ENCODE peak calls at places on chromosomes 2 and 18, in seven cellular contexts. O is thoracic aorta, I is right lobe of liver, E is GM13976, S is fibroblast of lung, R is BE2C, G is GM12864. Q is an unnamed sample.

GRCh38 chr2:176104338-176105077 is 2.6 kb upstream of the HOXD11 start:
- DNase-seq in S (no peak), G (no peak), O (no peak), E (no peak), R (no peak), I (no peak), Q (no peak)

GRCh38 chr18:30987479-30988241 is 54.9 kb downstream of the DSC3 start:
- DNase-seq in S (peak; percentile 19), E (peak; percentile 25), R (no peak), O (no peak), G (no peak), I (no peak), Q (no peak)

GRCh38 chr18:2994603-2995432 is 18.1 kb downstream of the LPIN2 start:
- DNase-seq in O (no peak), G (no peak), R (peak; percentile 27), S (no peak), I (no peak), E (peak; percentile 70), Q (peak; percentile 66)

GRCh38 chr18:11570770-11571169 is 38.6 kb upstream of the SLC35G4 start:
- DNase-seq in G (no peak), E (no peak), R (no peak), O (no peak), S (no peak), I (no peak), Q (no peak)

GRCh38 chr2:102226612-102227351 is 40.0 kb downstream of the IL1RL2 start:
- DNase-seq in I (no peak), O (no peak), E (no peak), S (no peak), G (no peak), R (no peak), Q (no peak)

GRCh38 chr18:11366410-11366809 is 217.0 kb upstream of the PIEZO2 start:
- DNase-seq in G (no peak), E (no peak), R (peak; percentile 52), O (no peak), I (no peak), S (peak; percentile 41), Q (no peak)

GRCh38 chr2:46849080-46849715 is 66.4 kb downstream of the MCFD2 start:
- DNase-seq in O (no peak), R (no peak), I (no peak), S (peak; percentile 87), E (no peak), G (no peak), Q (no peak)

GRCh38 chr18:3008546-3008945 is 4.4 kb downstream of the LPIN2 start:
- DNase-seq in O (no peak), E (no peak), I (no peak), R (no peak), S (peak; percentile 86), G (no peak), Q (no peak)

GRCh38 chr2:8089596-8089995 is 592.3 kb upstream of the ID2 start:
- DNase-seq in R (no peak), I (no peak), G (no peak), E (no peak), S (peak; percentile 96), O (no peak), Q (no peak)

GRCh38 chr18:67310826-67311225 is 205.7 kb downstream of the DSEL start:
- DNase-seq in R (no peak), S (peak; percentile 35), O (no peak), E (no peak), I (no peak), G (no peak), Q (no peak)

DNA sequence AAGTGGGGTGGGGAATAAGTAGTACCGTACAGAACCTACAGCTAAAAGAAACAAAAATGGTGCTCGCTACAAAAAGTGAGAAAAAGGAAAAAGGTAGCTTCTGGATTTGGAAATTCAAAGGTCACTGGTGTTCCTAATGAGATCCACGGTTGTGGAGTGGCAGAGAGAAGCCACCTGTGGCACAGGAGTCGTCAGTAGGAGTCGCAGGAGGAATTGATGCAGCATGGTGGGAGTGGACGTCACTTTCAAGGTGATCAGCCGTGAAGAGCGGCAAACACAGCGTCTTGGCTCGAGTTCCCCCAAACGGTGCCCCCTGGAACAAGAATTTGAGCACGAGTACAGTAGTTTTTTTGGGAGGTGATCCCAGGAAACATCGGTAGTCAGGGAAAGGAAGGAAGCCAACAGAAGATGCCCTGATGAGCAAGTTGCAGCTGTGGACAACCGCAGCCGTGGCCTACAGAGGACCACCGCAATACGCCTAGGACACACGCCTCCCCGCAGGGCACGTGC is 1.4 kb upstream of the TTL start:
- DNase-seq in R (peak; percentile 8), S (no peak), G (no peak), E (peak; percentile 70), O (no peak), I (no peak), Q (peak; percentile 60)
- TF ChIP-seq CTCF in R (no peak), S (no peak), G (peak; percentile 37), E (peak; percentile 17), O (no peak), I (no peak), Q (no peak)

GRCh38 chr2:119719261-119719627 is 40.2 kb downstream of the TMEM177 start:
- DNase-seq in O (no peak), I (no peak), R (no peak), S (no peak), G (no peak), E (no peak), Q (no peak)

GRCh38 chr2:119723121-119723635 is 36.5 kb upstream of the PTPN4 start:
- DNase-seq in E (no peak), R (no peak), G (no peak), S (peak; percentile 43), I (no peak), O (no peak), Q (no peak)

GRCh38 chr2:119721043-119721442 is 38.7 kb upstream of the PTPN4 start:
- DNase-seq in R (no peak), S (peak; percentile 29), E (no peak), O (no peak), I (no peak), G (no peak), Q (no peak)

GRCh38 chr2:119721904-119722303 is 37.8 kb upstream of the PTPN4 start:
- DNase-seq in R (no peak), O (no peak), I (no peak), G (no peak), E (no peak), S (no peak), Q (no peak)

GRCh38 chr2:119721462-119721861 is 38.3 kb upstream of the PTPN4 start:
- DNase-seq in R (no peak), E (no peak), G (no peak), O (no peak), S (no peak), I (no peak), Q (no peak)
- TF ChIP-seq CTCF in R (no peak), E (no peak), G (no peak), O (no peak), S (no peak), I (no peak), Q (no peak)

GRCh38 chr2:43345391-43345813 is 119.0 kb upstream of the ZFP36L2 start:
- DNase-seq in E (no peak), G (no peak), I (no peak), O (no peak), S (peak; percentile 53), R (peak; percentile 87), Q (no peak)
- TF ChIP-seq CTCF in E (no peak), G (no peak), I (no peak), O (peak; percentile 32), S (no peak), R (peak; percentile 45), Q (no peak)

GRCh38 chr2:65015731-65016130 is 26.5 kb downstream of the SLC1A4 start:
- DNase-seq in O (no peak), R (no peak), E (no peak), G (no peak), S (peak; percentile 73), I (no peak), Q (no peak)

GRCh38 chr2:65018141-65018582 is 29.0 kb downstream of the SLC1A4 start:
- DNase-seq in I (peak; percentile 65), E (no peak), S (no peak), O (no peak), G (no peak), R (no peak), Q (no peak)

GRCh38 chr2:65016789-65017188 is 27.6 kb downstream of the SLC1A4 start:
- DNase-seq in S (no peak), I (no peak), O (no peak), G (no peak), E (peak; percentile 73), R (no peak), Q (peak; percentile 66)

GRCh38 chr2:65017335-65017734 is 28.1 kb downstream of the SLC1A4 start:
- DNase-seq in S (no peak), O (no peak), E (peak; percentile 46), R (no peak), G (no peak), I (no peak), Q (peak; percentile 36)

DNA sequence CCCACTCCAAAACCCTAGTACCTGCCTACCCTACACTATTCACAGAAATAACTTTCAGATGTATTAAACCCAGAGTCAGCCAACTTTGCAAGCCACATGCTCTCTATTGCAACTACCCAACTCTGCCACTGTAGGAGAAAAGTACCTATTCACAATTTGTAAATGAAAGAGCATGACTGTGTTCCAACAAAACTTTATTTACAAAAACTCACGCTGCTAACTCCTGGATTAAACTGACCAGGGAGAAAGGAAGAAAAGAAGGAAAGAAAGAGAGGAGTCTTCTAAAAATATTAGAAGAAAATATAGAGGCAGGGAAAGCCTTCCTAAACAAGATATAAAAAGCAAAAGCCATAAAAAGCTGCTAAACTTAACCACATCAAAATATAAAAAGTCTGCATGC is 24.6 kb downstream of the SLC1A4 start:
- DNase-seq in E (no peak), G (no peak), R (no peak), I (no peak), S (no peak), O (no peak), Q (no peak)
- TF ChIP-seq CTCF in E (no peak), G (no peak), R (no peak), I (no peak), S (no peak), O (no peak), Q (no peak)

DNA sequence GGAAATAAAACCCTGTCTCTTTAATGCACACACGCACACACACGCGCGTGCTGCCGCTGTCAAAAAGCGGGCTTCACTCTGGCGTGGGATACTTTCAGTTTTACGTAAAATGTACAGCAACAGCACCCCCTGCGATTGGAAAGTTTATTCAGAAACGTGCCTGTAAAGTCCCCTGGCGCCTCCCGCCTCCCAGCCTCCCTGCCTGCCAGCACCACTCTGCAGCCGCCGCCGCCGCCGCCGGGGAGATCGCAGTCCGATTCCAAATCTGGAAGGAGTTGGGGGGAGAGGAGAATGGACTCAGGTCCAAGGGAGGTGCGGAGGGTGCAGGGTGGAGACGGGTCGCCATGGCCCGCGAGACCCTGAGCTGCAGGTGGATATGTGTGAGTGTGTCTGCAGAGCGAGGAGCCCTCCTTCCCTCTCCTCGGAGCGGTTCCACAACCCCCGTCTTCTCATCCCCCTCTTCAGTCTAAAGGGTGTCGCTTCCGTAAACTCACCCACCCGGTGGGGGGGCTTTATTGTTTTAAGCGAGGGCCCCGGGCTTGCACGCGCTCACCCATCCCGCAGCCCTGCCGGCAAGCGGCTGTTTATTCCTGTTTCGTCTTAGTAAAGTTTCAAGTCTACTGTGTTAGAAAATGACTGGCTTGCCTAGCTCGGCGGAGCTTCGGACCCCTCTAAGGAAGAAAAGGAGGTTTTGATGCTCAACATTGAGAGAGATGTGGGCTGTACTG is 1.8 kb upstream of the BCL11A start:
- DNase-seq in G (no peak), R (peak; percentile 67), O (no peak), E (peak; percentile 69), I (peak; percentile 62), S (peak; percentile 67), Q (peak; percentile 66)
- TF ChIP-seq CTCF in G (peak; percentile 38), R (peak; percentile 42), O (no peak), E (peak; percentile 29), I (peak; percentile 17), S (no peak), Q (peak; percentile 35)

Q was measured in GM13977.